ENCODE peak calls at places on chromosomes 2 and 18, in seven cellular contexts. M is IMR-90, C is mesendoderm, N is neuronal stem cell, T is H1, I is H9, W is trophoblast cell. S is an unnamed sample. For H3K4me1, the result is how much of the 10 kb centered on the place peaks cover.

GRCh38 chr2:3205845-3206244 is 171.8 kb downstream of the EIPR1 start:
- DNase-seq in M (no peak), C (no peak), N (no peak), T (no peak), I (no peak), W (no peak), S (no peak)

GRCh38 chr2:10844083-10844482 is 31.5 kb upstream of the PDIA6 start:
- DNase-seq in M (peak), C (peak), N (no peak), T (peak), I (peak), W (peak), S (peak)

GRCh38 chr2:44944952-44945612 is 3.6 kb downstream of the SIX3 start:
- DNase-seq in M (no peak), C (no peak), N (no peak), T (no peak), I (no peak), W (no peak), S (no peak)

GRCh38 chr2:146138820-146139219 is 1618.9 kb upstream of the ZEB2 start:
- DNase-seq in M (no peak), C (no peak), N (no peak), T (no peak), I (no peak), W (no peak), S (no peak)

GRCh38 chr2:160473508-160474318 is 19.9 kb downstream of the RBMS1 start:
- DNase-seq in M (no peak), C (no peak), N (no peak), T (no peak), I (no peak), W (no peak), S (peak)

GRCh38 chr2:177633111-177633510 is 240.5 kb downstream of the AGPS start:
- DNase-seq in M (no peak), C (no peak), N (no peak), T (no peak), I (no peak), W (no peak), S (no peak)

GRCh38 chr18:75090336-75090735 is 118.6 kb downstream of the PTGR3 start:
- DNase-seq in M (no peak), C (no peak), N (no peak), T (peak), I (no peak), W (no peak), S (no peak)

GRCh38 chr2:30147715-30148611 is 1.2 kb downstream of the YPEL5 start:
- DNase-seq in M (peak), C (peak), N (peak), T (peak), I (peak), W (peak), S (peak)

GRCh38 chr18:2656237-2657042 is 914 bp downstream of the SMCHD1 start:
- DNase-seq in M (peak), C (peak), N (no peak), T (no peak), I (peak), W (peak), S (peak)

GRCh38 chr18:715626-716025 is 3.2 kb upstream of the ENOSF1 start:
- DNase-seq in M (peak), C (no peak), N (no peak), T (no peak), I (no peak), W (no peak), S (no peak)

GRCh38 chr2:132678498-132678897 is 8.5 kb upstream of the LYPD1 start:
- DNase-seq in M (peak), C (no peak), N (no peak), T (no peak), I (no peak), W (no peak), S (no peak)

GRCh38 chr2:145623136-145623535 is 1103.2 kb upstream of the ZEB2 start:
- DNase-seq in M (peak), C (no peak), N (no peak), T (no peak), I (no peak), W (no peak), S (no peak)

GRCh38 chr2:182228741-182229140 is 198.1 kb downstream of the PDE1A start:
- DNase-seq in M (peak), C (no peak), N (no peak), T (no peak), I (no peak), W (no peak), S (no peak)

GRCh38 chr18:51429644-51430043 is 232.2 kb upstream of the MEX3C start:
- DNase-seq in M (no peak), C (no peak), N (no peak), T (no peak), I (no peak), W (no peak), S (no peak)

GRCh38 chr2:29580223-29580622 is 341.2 kb downstream of the ALK start:
- DNase-seq in M (no peak), C (no peak), N (no peak), T (no peak), I (no peak), W (no peak), S (no peak)

GRCh38 chr2:219468410-219469185 is 30.1 kb upstream of the GMPPA start:
- DNase-seq in M (no peak), C (no peak), N (no peak), T (no peak), I (no peak), W (no peak), S (no peak)

GRCh38 chr2:121059651-121060649 is 225.1 kb downstream of the TFCP2L1 start:
- DNase-seq in M (no peak), C (no peak), N (no peak), T (no peak), I (no peak), W (no peak), S (no peak)

GRCh38 chr18:74163019-74163656 is 14.8 kb downstream of the TIMM21 start:
- DNase-seq in M (no peak), C (no peak), N (no peak), T (no peak), I (no peak), W (no peak), S (no peak)

GRCh38 chr2:69646714-69647113 is 3.2 kb upstream of the AAK1 start:
- DNase-seq in M (no peak), C (no peak), N (no peak), T (no peak), I (no peak), W (no peak), S (no peak)

GRCh38 chr2:176227874-176228273 is 39.4 kb downstream of the HOXD1 start:
- DNase-seq in M (no peak), C (no peak), N (no peak), T (no peak), I (no peak), W (no peak), S (no peak)

GRCh38 chr2:207041753-207042152 is 102.4 kb downstream of the CPO start:
- DNase-seq in M (no peak), C (no peak), N (no peak), T (no peak), I (no peak), W (no peak), S (no peak)

GRCh38 chr2:219426068-219426443 is 7.9 kb downstream of the DES start:
- DNase-seq in M (no peak), C (no peak), N (no peak), T (no peak), I (peak), W (no peak), S (no peak)

GRCh38 chr18:50011813-50012445 is 183.0 kb downstream of the MYO5B start:
- DNase-seq in M (peak), C (no peak), N (no peak), T (no peak), I (no peak), W (no peak), S (peak)

GRCh38 chr2:133458280-133458679 is 110.0 kb downstream of the NCKAP5 start:
- DNase-seq in M (peak), C (no peak), N (no peak), T (no peak), I (no peak), W (no peak), S (no peak)

GRCh38 chr2:145546091-145546490 is 1026.2 kb upstream of the ZEB2 start:
- DNase-seq in M (peak), C (peak), N (no peak), T (no peak), I (no peak), W (no peak), S (peak)

GRCh38 chr2:190410171-190410570 is 2.0 kb downstream of the MFSD6 start:
- DNase-seq in M (no peak), C (no peak), N (no peak), T (no peak), I (no peak), W (no peak), S (no peak)

GRCh38 chr2:33634261-33634910 is 35.3 kb upstream of the FAM98A start:
- DNase-seq in M (no peak), C (no peak), N (no peak), T (no peak), I (no peak), W (peak), S (no peak)
- H3K23ac ChIP-seq in M (no peak), C (no peak), N (no peak), T (no peak), I (no peak), W (no peak), S (no peak)

DNA sequence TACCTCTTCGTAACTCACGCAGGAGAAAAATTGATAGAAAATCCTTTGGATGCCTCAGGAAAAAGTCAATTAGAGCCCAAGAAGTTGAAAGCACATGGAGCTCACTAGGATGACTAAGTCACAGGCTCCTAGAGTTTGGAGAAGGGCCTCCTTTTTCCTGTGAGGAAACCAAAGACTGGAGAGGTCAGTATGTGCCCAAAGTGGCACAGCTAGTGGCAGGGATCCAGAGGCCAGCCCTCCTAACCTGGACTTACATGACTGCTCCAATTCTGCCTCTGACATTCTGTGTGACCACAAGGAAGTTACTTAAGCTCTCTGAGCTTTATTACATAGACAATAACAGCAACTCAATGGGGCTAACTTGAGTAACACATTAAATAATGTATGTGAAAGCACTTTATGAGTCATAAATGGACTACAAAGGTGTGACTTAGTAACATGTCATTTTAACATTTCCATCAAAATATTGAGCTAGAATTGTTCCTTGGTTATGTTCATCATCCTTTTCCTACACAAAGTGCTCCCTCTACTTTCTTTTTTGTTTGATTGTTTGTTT is 91.6 kb downstream of the DHRS9 start:
- DNase-seq in M (no peak), C (no peak), N (no peak), T (no peak), I (no peak), W (no peak), S (no peak)
- H2AK5ac ChIP-seq in M (no peak), C (no peak), N (no peak), T (no peak), I (no peak), W (no peak), S (no peak)

GRCh38 chr2:236691799-236692167 is 122.2 kb downstream of the ACKR3 start:
- DNase-seq in M (no peak), C (peak), N (no peak), T (no peak), I (no peak), W (peak), S (peak)

GRCh38 chr2:236690726-236691125 is 121.1 kb downstream of the ACKR3 start:
- DNase-seq in M (no peak), C (no peak), N (no peak), T (no peak), I (no peak), W (no peak), S (no peak)

GRCh38 chr2:236689393-236689700 is 119.7 kb downstream of the ACKR3 start:
- DNase-seq in M (no peak), C (no peak), N (no peak), T (no peak), I (no peak), W (no peak), S (no peak)

GRCh38 chr2:236688563-236689392 is 119.2 kb downstream of the ACKR3 start:
- DNase-seq in M (no peak), C (no peak), N (no peak), T (no peak), I (no peak), W (no peak), S (no peak)

DNA sequence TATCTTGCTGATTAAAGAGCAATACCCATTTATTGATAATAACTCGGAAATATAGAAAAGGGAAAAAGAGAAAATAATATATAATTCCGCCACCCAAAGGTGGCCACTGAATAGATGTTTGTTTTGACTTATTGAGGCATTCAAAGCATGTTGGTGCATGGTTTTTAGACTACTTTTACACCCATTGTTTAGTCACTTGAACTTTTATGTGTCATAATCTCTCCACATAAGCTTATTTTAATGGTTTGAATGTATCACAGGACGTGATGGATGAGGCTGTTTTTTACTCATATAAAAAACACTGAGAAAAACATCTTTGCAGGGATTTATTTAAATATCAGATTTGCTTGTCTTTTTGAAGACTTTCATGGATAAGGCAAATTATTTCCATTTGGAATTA is 120.4 kb downstream of the ACKR3 start:
- DNase-seq in M (no peak), C (no peak), N (no peak), T (no peak), I (no peak), W (no peak), S (no peak)
- H3K4me1 ChIP-seq in M (under half), C (under half), N (under half), T (under half), I (under half), W (under half), S (under half)

GRCh38 chr2:239911630-239912071 is 113.5 kb downstream of the NDUFA10 start:
- DNase-seq in M (no peak), C (no peak), N (no peak), T (peak), I (peak), W (no peak), S (no peak)

GRCh38 chr2:239912171-239912937 is 112.8 kb downstream of the NDUFA10 start:
- DNase-seq in M (no peak), C (no peak), N (no peak), T (peak), I (peak), W (no peak), S (no peak)

GRCh38 chr2:239908744-239909143 is 116.4 kb downstream of the NDUFA10 start:
- DNase-seq in M (no peak), C (no peak), N (no peak), T (no peak), I (peak), W (no peak), S (no peak)

GRCh38 chr2:239910851-239911629 is 114.1 kb downstream of the NDUFA10 start:
- DNase-seq in M (no peak), C (no peak), N (no peak), T (no peak), I (peak), W (no peak), S (no peak)

DNA sequence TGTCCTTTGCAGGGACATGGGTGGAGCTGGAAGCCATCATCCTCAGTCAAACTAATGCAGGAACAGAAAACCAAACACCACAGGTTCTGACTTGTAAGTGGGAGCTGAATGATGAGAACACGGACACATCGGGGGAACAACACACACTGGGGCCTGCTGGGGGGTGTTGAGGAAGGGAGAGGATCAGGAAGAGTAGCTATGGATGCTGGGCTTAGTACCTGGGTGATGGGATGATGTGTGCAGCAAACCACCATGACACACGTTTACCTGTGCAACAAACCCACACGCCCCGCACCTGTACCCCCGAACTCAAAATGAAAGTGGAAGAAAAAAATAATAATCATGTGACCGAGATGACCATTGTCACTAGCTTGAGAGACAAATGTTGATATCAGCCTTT is 114.7 kb downstream of the NDUFA10 start:
- DNase-seq in M (no peak), C (no peak), N (no peak), T (no peak), I (peak), W (no peak), S (no peak)
- H3K23ac ChIP-seq in M (no peak), C (no peak), N (no peak), T (no peak), I (no peak), W (no peak), S (no peak)

DNA sequence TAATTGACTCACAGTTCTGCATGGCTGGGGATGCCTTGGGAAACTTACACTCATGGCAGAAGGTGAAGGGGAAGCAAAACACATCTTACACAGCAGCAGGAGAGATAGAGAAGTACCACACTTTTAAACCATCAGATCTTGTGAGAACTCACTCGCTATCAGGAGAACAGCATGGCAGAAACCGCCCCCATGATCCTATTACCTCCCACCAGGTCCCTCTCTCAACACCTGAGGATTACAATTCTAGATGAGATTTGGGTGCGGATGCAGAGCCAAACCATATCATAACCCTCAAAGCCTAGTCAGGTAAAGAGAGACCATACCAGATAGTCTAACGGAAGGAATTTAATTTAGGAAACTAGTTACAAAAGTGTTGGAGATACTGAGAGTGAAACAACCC is 182.6 kb upstream of the ACVR2A start:
- DNase-seq in M (no peak), C (peak), N (no peak), T (no peak), I (no peak), W (no peak), S (no peak)
- H2AK5ac ChIP-seq in M (no peak), C (no peak), N (no peak), T (no peak), I (no peak), W (no peak), S (no peak)

DNA sequence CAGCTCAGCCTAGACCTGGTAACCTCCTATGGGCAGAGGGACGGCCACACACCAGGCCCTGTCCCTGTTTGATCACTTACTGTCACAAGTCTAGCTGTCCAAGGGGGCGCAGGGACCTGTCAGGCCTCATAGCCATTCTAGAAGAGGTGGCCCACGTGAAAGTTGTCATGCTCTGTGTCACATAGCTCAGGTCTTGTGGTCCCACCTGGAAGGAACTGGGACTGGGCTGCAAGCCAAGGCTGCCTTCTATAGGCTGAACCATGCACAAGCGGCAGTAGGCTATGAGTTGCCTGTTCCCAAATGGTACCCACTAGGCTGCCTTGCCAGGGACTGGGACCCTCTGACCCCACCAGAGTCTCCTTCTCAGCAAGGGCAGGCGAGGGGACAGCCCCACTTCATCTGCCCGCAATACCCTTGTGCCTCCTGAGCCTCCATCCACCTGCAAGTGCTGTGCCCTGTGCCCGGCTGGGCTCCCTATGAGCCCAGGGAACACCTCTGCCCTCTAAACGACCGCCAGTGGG is 177.5 kb downstream of the ANAPC1 start:
- DNase-seq in M (no peak), C (no peak), N (no peak), T (no peak), I (no peak), W (no peak), S (no peak)
- H3K4me1 ChIP-seq in M (under half), C (under half), N (under half), T (under half), I (under half), W (under half), S (half or more)

DNA sequence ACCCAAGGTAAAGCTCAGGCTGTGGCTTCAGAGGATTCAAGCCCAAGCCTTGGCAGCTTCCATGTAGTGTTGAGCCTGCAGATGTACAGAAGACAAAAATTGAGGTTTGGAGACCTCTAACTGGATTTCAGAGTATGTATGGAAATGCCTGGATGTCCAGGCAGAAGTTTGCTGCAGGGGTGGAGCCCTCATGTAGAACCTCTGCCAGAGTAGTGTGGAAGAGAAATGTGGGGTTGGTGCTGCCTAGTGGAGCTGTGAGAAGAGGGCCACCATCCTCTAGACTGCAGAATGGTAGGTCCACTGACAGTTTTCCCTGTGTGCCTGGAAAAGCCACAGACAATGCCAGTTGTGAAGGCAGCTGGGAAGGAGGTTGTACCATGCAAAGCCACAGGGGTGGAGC is 239.9 kb downstream of the SPAG16 start:
- DNase-seq in M (no peak), C (no peak), N (no peak), T (no peak), I (no peak), W (no peak), S (no peak)
- H3K23ac ChIP-seq in M (no peak), C (no peak), N (no peak), T (no peak), I (no peak), W (no peak), S (no peak)

GRCh38 chr2:188138313-188138712 is 153.4 kb upstream of the GULP1 start:
- DNase-seq in M (no peak), C (no peak), N (no peak), T (no peak), I (no peak), W (no peak), S (no peak)

GRCh38 chr2:188142636-188143035 is 149.0 kb upstream of the GULP1 start:
- DNase-seq in M (peak), C (peak), N (no peak), T (no peak), I (no peak), W (no peak), S (peak)

GRCh38 chr2:188146888-188147287 is 144.8 kb upstream of the GULP1 start:
- DNase-seq in M (peak), C (no peak), N (no peak), T (no peak), I (no peak), W (no peak), S (no peak)

GRCh38 chr2:188145885-188146284 is 145.8 kb upstream of the GULP1 start:
- DNase-seq in M (no peak), C (peak), N (no peak), T (no peak), I (no peak), W (no peak), S (no peak)

GRCh38 chr2:188142088-188142487 is 149.6 kb upstream of the GULP1 start:
- DNase-seq in M (no peak), C (no peak), N (no peak), T (no peak), I (no peak), W (no peak), S (no peak)
- H2AK5ac ChIP-seq in M (no peak), C (no peak), N (no peak), T (no peak), I (no peak), W (no peak), S (no peak)